ENCODE peak calls at places on chromosomes 13 and 19, in nine cellular contexts. E is tibial artery; H is hepatocyte; X is left ventricle myocardium inferior; O is colonic mucosa; N is cardiac muscle cell; J is A549; Z is CD8-positive, alpha-beta T cell; I is vagina. M is an unnamed sample.

GRCh38 chr13:95834134-95834765 is 157.3 kb downstream of the DNAJC3 start:
- DNase-seq in H (peak), N (peak), I (no peak), O (peak), E (peak), Z (peak), J (peak), X (peak), M (peak)

GRCh38 chr13:64648293-64648692 is 2581.8 kb downstream of the PCDH9 start:
- DNase-seq in I (no peak), H (no peak), N (no peak), E (no peak), O (no peak), X (no peak), Z (no peak), J (no peak), M (no peak)

GRCh38 chr13:54433511-54434206 is 1405.0 kb downstream of the OLFM4 start:
- DNase-seq in Z (no peak), I (no peak), O (no peak), N (no peak), H (peak), E (no peak), J (no peak), X (no peak), M (no peak)

GRCh38 chr13:32023698-32024097 is 7.9 kb upstream of the FRY start:
- DNase-seq in N (peak), E (no peak), J (no peak), H (no peak), O (no peak), Z (no peak), I (no peak), X (no peak), M (no peak)

GRCh38 chr13:102707465-102707864 is 12.6 kb upstream of the METTL21C start:
- DNase-seq in X (no peak), E (no peak), I (no peak), N (peak), Z (no peak), H (no peak), J (peak), O (no peak), M (no peak)

GRCh38 chr13:87614276-87614675 is 56.9 kb upstream of the SLITRK5 start:
- DNase-seq in O (no peak), I (no peak), N (no peak), J (no peak), Z (no peak), H (no peak), X (no peak), E (no peak), M (no peak)

GRCh38 chr19:58034476-58034790 is 608 bp downstream of the ZSCAN1 start:
- DNase-seq in O (no peak), J (no peak), I (no peak), X (no peak), N (no peak), E (no peak), H (peak), Z (no peak), M (no peak)

GRCh38 chr13:40271931-40272775 is 394.3 kb downstream of the FOXO1 start:
- DNase-seq in Z (no peak), X (peak), I (no peak), E (peak), J (peak), N (peak), O (peak), H (peak), M (peak)

GRCh38 chr13:97231832-97232201 is 9.7 kb downstream of the MBNL2 start:
- DNase-seq in E (no peak), Z (no peak), H (no peak), X (no peak), O (no peak), J (no peak), I (no peak), N (no peak), M (no peak)

GRCh38 chr13:41411536-41411935 is 45.8 kb upstream of the RGCC start:
- DNase-seq in X (no peak), I (no peak), N (peak), O (no peak), Z (no peak), H (peak), J (peak), E (no peak), M (peak)

GRCh38 chr13:50303963-50304721 is 288.9 kb downstream of the KCNRG start:
- DNase-seq in Z (no peak), I (no peak), J (no peak), N (no peak), X (no peak), H (no peak), E (no peak), O (no peak), M (no peak)

GRCh38 chr13:35957174-35957867 is 173.9 kb downstream of the DCLK1 start:
- DNase-seq in I (no peak), O (no peak), Z (no peak), N (no peak), J (no peak), H (no peak), X (no peak), E (no peak), M (no peak)

GRCh38 chr19:57099199-57099661 is 20.6 kb upstream of the USP29 start:
- DNase-seq in Z (peak), X (peak), H (peak), J (peak), O (peak), I (no peak), N (peak), E (peak), M (peak)

GRCh38 chr19:55340144-55340783 is 588 bp downstream of the KMT5C start:
- DNase-seq in X (no peak), J (peak), N (no peak), H (peak), I (no peak), Z (peak), E (no peak), O (peak), M (peak)

GRCh38 chr13:36428083-36428482 is 4.2 kb upstream of the CCNA1 start:
- DNase-seq in J (peak), N (peak), H (no peak), O (no peak), X (no peak), I (no peak), E (no peak), Z (no peak), M (peak)

GRCh38 chr13:45055198-45055901 is 65.0 kb upstream of the GTF2F2 start:
- DNase-seq in O (peak), I (no peak), J (peak), X (no peak), E (no peak), Z (no peak), H (peak), N (peak), M (peak)

GRCh38 chr13:89393758-89394157 is 1722.6 kb downstream of the SLITRK5 start:
- DNase-seq in E (no peak), O (no peak), N (no peak), I (no peak), H (no peak), J (no peak), X (no peak), Z (no peak), M (no peak)

GRCh38 chr19:9953802-9954542 is 17.7 kb upstream of the OLFM2 start:
- DNase-seq in N (no peak), O (no peak), J (no peak), Z (no peak), X (no peak), E (no peak), H (no peak), I (no peak), M (no peak)

GRCh38 chr19:5434970-5435641 is 20.1 kb upstream of the ZNRF4 start:
- DNase-seq in J (peak), H (peak), I (no peak), Z (no peak), N (peak), O (no peak), E (no peak), X (no peak), M (no peak)

GRCh38 chr13:33186851-33187250 is 98.7 kb downstream of the STARD13 start:
- DNase-seq in N (peak), E (no peak), X (no peak), H (no peak), J (no peak), I (no peak), O (no peak), Z (no peak), M (no peak)

GRCh38 chr19:18601875-18602274 is 4.7 kb downstream of the CRLF1 start:
- DNase-seq in Z (no peak), I (no peak), X (no peak), J (no peak), O (no peak), H (no peak), N (no peak), E (no peak), M (no peak)
- H3K27ac ChIP-seq in Z (no peak), I (no peak), X (no peak), J (no peak), O (no peak), H (no peak), N (no peak), E (no peak), M (no peak)

DNA sequence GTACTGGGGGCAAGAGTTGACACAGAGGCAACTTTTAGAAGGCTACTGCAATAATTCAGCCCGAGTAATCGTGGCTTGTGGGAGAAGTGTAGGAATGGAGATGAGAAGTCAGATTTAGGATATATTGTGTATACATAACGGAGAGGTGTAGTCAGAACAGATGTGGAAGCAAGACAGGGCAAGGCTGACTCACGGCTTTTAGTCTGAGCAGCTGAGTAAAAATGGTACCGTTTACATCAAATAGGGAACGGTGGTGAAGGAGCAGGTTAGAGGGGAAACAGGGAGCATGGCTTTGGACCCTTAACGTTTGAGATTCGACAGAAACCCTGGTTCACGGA is 796 bp upstream of the LSM14A start:
- DNase-seq in Z (no peak), J (no peak), I (no peak), O (no peak), E (no peak), H (no peak), X (no peak), N (peak), M (no peak)
- H3K27ac ChIP-seq in Z (peak), J (peak), I (peak), O (peak), E (peak), H (peak), X (peak), N (peak), M (peak)

GRCh38 chr13:110303644-110304043 is 3.3 kb downstream of the COL4A1 start:
- DNase-seq in I (no peak), X (no peak), O (no peak), Z (no peak), J (no peak), H (no peak), N (no peak), E (no peak), M (no peak)

GRCh38 chr13:110305949-110306339 is 1.0 kb downstream of the COL4A1 start:
- DNase-seq in H (no peak), Z (no peak), I (no peak), N (peak), X (no peak), J (no peak), E (peak), O (no peak), M (no peak)

GRCh38 chr13:110304256-110304655 is 2.7 kb downstream of the COL4A1 start:
- DNase-seq in H (peak), J (no peak), O (no peak), X (no peak), I (no peak), N (peak), Z (no peak), E (no peak), M (no peak)

GRCh38 chr13:110305544-110305943 is 1.4 kb downstream of the COL4A1 start:
- DNase-seq in J (no peak), E (no peak), Z (no peak), X (no peak), O (no peak), H (no peak), I (no peak), N (no peak), M (no peak)

DNA sequence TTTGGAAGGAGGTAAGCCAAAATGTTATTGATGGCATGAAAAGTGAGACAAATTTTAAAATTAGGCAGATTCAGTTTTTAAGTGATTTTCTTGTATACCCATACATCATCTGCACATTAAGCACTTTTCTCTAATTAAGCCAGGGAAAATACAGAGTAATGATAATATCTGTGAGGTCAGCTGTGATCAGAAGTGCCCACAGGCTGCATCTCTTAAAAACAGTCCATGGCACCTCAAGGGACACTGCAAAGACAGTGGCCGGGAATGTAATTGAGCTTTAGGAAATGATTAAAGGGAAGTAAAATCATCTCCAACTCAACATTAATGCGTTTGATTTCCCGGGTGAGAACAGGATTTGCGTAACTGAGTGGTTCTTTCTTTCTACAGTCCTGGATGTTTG is 2.0 kb downstream of the COL4A1 start:
- DNase-seq in X (no peak), J (no peak), N (no peak), Z (no peak), I (no peak), H (no peak), O (no peak), E (no peak), M (no peak)
- H3K27ac ChIP-seq in X (peak), J (no peak), N (no peak), Z (no peak), I (peak), H (peak), O (peak), E (peak), M (peak)

GRCh38 chr19:13492128-13492527 is 14.2 kb downstream of the CACNA1A start:
- DNase-seq in O (no peak), Z (no peak), E (no peak), X (no peak), H (no peak), I (no peak), J (peak), N (peak), M (no peak)
- H3K27ac ChIP-seq in O (no peak), Z (no peak), E (no peak), X (no peak), H (no peak), I (no peak), J (no peak), N (no peak), M (no peak)

DNA sequence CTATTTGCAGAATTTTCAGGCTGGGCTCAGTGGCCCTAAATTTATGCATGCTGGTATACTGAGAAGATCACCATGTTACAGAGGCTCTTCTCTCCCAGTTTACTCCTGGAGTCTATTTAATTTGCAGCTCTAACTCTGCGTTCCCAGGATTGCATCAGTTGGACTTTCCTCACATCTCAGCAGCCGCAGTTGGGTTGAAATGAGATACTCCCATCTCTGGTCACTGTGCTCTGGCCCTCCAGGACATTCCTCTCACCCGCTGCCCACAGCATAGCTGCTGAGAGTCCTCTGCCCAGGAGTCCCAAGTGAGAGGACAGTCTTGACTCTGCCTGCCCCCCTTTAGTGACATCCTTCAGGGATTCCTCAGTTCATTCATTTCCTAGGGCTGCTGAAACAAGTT is 150.9 kb downstream of the LACC1 start:
- DNase-seq in O (no peak), N (no peak), X (no peak), I (no peak), H (no peak), Z (no peak), J (no peak), E (no peak), M (no peak)
- H3K27ac ChIP-seq in O (no peak), N (no peak), X (no peak), I (no peak), H (no peak), Z (no peak), J (no peak), E (peak), M (no peak)

GRCh38 chr13:46166221-46166584 is 15.8 kb downstream of the LCP1 start:
- DNase-seq in X (no peak), J (no peak), N (no peak), E (no peak), O (no peak), H (no peak), I (no peak), Z (no peak), M (no peak)
- H3K27ac ChIP-seq in X (no peak), J (no peak), N (no peak), E (no peak), O (no peak), H (no peak), I (no peak), Z (no peak), M (no peak)

GRCh38 chr13:30364876-30365275 is 57.4 kb upstream of the UBE2L5 start:
- DNase-seq in Z (no peak), O (no peak), H (no peak), J (no peak), E (no peak), I (no peak), N (peak), X (no peak), M (no peak)

GRCh38 chr13:30363725-30364124 is 56.4 kb upstream of the KATNAL1 start:
- DNase-seq in H (no peak), E (no peak), N (no peak), X (no peak), O (no peak), Z (no peak), J (no peak), I (no peak), M (no peak)

GRCh38 chr13:30364133-30364532 is 56.8 kb upstream of the KATNAL1 start:
- DNase-seq in H (peak), X (no peak), I (no peak), E (no peak), O (no peak), Z (no peak), J (no peak), N (peak), M (no peak)

GRCh38 chr13:30367296-30367695 is 55.0 kb upstream of the UBE2L5 start:
- DNase-seq in J (no peak), I (no peak), Z (no peak), N (no peak), O (no peak), X (no peak), E (no peak), H (no peak), M (no peak)

DNA sequence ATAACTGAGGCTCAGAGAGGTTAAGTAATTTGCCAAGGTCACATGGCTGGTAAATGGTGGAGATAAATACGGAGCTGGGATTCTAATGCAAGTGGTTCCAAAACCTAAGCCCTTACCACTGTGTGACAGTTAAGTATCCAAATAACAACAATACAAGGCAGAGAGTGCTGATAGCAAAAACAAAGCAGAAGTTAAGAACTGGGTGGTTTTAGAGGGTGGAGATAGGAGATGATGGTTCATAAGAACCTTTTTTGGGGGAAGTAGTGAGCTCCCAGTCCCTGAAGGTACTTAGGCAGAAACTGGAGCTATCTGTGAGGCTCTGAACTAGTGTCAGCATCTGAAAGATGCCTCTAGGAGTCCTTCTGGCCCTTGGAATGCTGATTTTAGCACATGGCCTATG is 56.2 kb upstream of the UBE2L5 start:
- DNase-seq in J (no peak), Z (no peak), H (no peak), X (no peak), O (no peak), I (no peak), N (no peak), E (no peak), M (no peak)
- H3K27ac ChIP-seq in J (no peak), Z (no peak), H (no peak), X (no peak), O (no peak), I (no peak), N (no peak), E (no peak), M (no peak)

GRCh38 chr13:100664171-100664900 is 10.3 kb downstream of the TMTC4 start:
- DNase-seq in H (no peak), O (no peak), Z (no peak), X (no peak), J (no peak), I (no peak), E (no peak), N (no peak), M (no peak)

GRCh38 chr13:100667894-100668293 is 6.7 kb downstream of the TMTC4 start:
- DNase-seq in J (no peak), H (no peak), X (no peak), E (no peak), N (no peak), I (no peak), O (no peak), Z (no peak), M (no peak)

GRCh38 chr13:100668408-100668807 is 6.2 kb downstream of the TMTC4 start:
- DNase-seq in I (no peak), N (peak), X (no peak), E (no peak), J (no peak), O (no peak), H (no peak), Z (no peak), M (no peak)

GRCh38 chr13:100665403-100665802 is 9.2 kb downstream of the TMTC4 start:
- DNase-seq in E (no peak), H (no peak), N (no peak), J (no peak), Z (no peak), O (no peak), I (no peak), X (no peak), M (no peak)

GRCh38 chr13:100666124-100666523 is 8.5 kb downstream of the TMTC4 start:
- DNase-seq in E (no peak), X (no peak), O (no peak), J (no peak), Z (no peak), I (no peak), N (peak), H (peak), M (no peak)
- H3K27ac ChIP-seq in E (no peak), X (no peak), O (no peak), J (no peak), Z (no peak), I (no peak), N (no peak), H (peak), M (no peak)

GRCh38 chr19:8150178-8150865 is 930 bp upstream of the FBN3 start:
- DNase-seq in Z (no peak), N (no peak), I (no peak), H (no peak), X (no peak), J (no peak), O (no peak), E (no peak), M (no peak)
- H3K27ac ChIP-seq in Z (no peak), N (no peak), I (no peak), H (peak), X (no peak), J (no peak), O (no peak), E (no peak), M (no peak)

GRCh38 chr19:1884291-1884718 is 991 bp downstream of the ABHD17A start:
- DNase-seq in N (no peak), Z (no peak), E (no peak), I (peak), H (no peak), O (peak), J (no peak), X (no peak), M (peak)
- H3K27ac ChIP-seq in N (no peak), Z (peak), E (peak), I (peak), H (peak), O (peak), J (peak), X (peak), M (no peak)

M was measured in PC-9.